ENCODE peak calls at places on chromosomes 4 and X, in seven cellular contexts. P is HTR-8/SVneo; Q is naive thymus-derived CD8-positive, alpha-beta T cell; U is HEK293T; R is natural killer cell; S is GM10248; T is Kasumi-1. J is an unnamed sample.

GRCh38 chrX:10314530-10315104 is 157.8 kb downstream of the CLCN4 start:
- DNase-seq in P (no peak), Q (no peak), U (no peak), R (no peak), S (no peak), T (no peak), J (no peak)

GRCh38 chrX:30939928-30940327 is 50.9 kb upstream of the TAB3 start:
- DNase-seq in P (no peak), Q (no peak), U (no peak), R (no peak), S (no peak), T (no peak), J (no peak)

GRCh38 chr4:30854566-30854965 is 134.4 kb downstream of the PCDH7 start:
- DNase-seq in P (no peak), Q (no peak), U (no peak), R (no peak), S (no peak), T (no peak), J (no peak)

GRCh38 chr4:48262484-48262883 is 7.2 kb downstream of the TEC start:
- DNase-seq in P (no peak), Q (no peak), U (no peak), R (no peak), S (no peak), T (no peak), J (no peak)

GRCh38 chr4:113394730-113395530 is 345.5 kb downstream of the ANK2 start:
- DNase-seq in P (peak), Q (no peak), U (peak), R (no peak), S (peak), T (peak), J (peak)

GRCh38 chr4:20251796-20252655 is at the start of gene SLIT2:
- DNase-seq in P (peak), Q (no peak), U (peak), R (no peak), S (peak), T (peak), J (peak)

GRCh38 chrX:109632906-109633504 is 8.0 kb upstream of the KCNE5 start:
- DNase-seq in P (peak), Q (no peak), U (peak), R (no peak), S (no peak), T (peak), J (no peak)

GRCh38 chrX:106987488-106987887 is 12.5 kb downstream of the MORC4 start:
- DNase-seq in P (no peak), Q (no peak), U (no peak), R (no peak), S (no peak), T (no peak), J (no peak)

GRCh38 chr4:4901877-4902276 is 42.4 kb downstream of the MSX1 start:
- DNase-seq in P (no peak), Q (no peak), U (no peak), R (no peak), S (no peak), T (peak), J (no peak)

GRCh38 chr4:159267940-159268327 is 165.1 kb downstream of the RAPGEF2 start:
- DNase-seq in P (no peak), Q (no peak), U (no peak), R (no peak), S (no peak), T (no peak), J (no peak)

GRCh38 chrX:41449615-41450014 is 2.5 kb downstream of the NYX start:
- DNase-seq in P (no peak), Q (no peak), U (peak), R (no peak), S (no peak), T (peak), J (peak)

GRCh38 chr4:57501715-57502114 is 391.5 kb upstream of the IGFBP7 start:
- DNase-seq in P (no peak), Q (no peak), U (no peak), R (no peak), S (no peak), T (no peak), J (no peak)

GRCh38 chrX:132023896-132024386 is 839 bp downstream of the STK26 start:
- DNase-seq in P (no peak), Q (peak), U (no peak), R (peak), S (peak), T (peak), J (peak)

GRCh38 chr4:3863841-3864734 is 97.9 kb downstream of the ADRA2C start:
- DNase-seq in P (no peak), Q (no peak), U (no peak), R (no peak), S (no peak), T (no peak), J (no peak)

GRCh38 chr4:2598661-2599654 is 62.5 kb downstream of the FAM193A start:
- DNase-seq in P (no peak), Q (no peak), U (no peak), R (no peak), S (peak), T (peak), J (peak)

GRCh38 chr4:6942238-6942800 is 32.7 kb downstream of the TBC1D14 start:
- DNase-seq in P (peak), Q (no peak), U (no peak), R (no peak), S (peak), T (peak), J (no peak)

GRCh38 chr4:158833602-158834001 is 64.8 kb downstream of the FNIP2 start:
- DNase-seq in P (no peak), Q (no peak), U (no peak), R (no peak), S (no peak), T (no peak), J (no peak)

GRCh38 chr4:169098054-169098896 is 88.2 kb upstream of the CBR4 start:
- DNase-seq in P (no peak), Q (no peak), U (no peak), R (no peak), S (no peak), T (peak), J (peak)

J was measured in germinal center.